ENCODE peak calls at places on chromosomes 4 and X, in five cellular contexts. Z, N, H, F and L are unnamed samples.

GRCh38 chrX:150324035-150324728 is 38.9 kb upstream of the MAMLD1 start:
- DNase-seq in F (no peak), Z (peak), N (no peak), H (peak), L (peak)

GRCh38 chrX:49172280-49172780 is 632 bp downstream of the PLP2 start:
- DNase-seq in Z (peak), F (peak), H (peak), N (peak), L (peak)

GRCh38 chrX:38220024-38220935 is at the start of gene SRPX:
- DNase-seq in N (no peak), Z (peak), H (peak), F (no peak), L (peak)

GRCh38 chr4:158163941-158164665 is 8.7 kb downstream of the GASK1B start:
- DNase-seq in Z (no peak), H (no peak), F (no peak), N (no peak), L (no peak)

GRCh38 chr4:52299120-52299519 is 248.0 kb downstream of the SPATA18 start:
- DNase-seq in F (no peak), H (peak), N (no peak), Z (no peak), L (no peak)

GRCh38 chrX:97039363-97040029 is 155.8 kb downstream of the RPA4 start:
- DNase-seq in F (no peak), H (no peak), N (no peak), Z (peak), L (peak)

GRCh38 chrX:40111868-40112267 is 14.1 kb upstream of the BCOR start:
- DNase-seq in N (no peak), F (no peak), Z (no peak), H (no peak), L (no peak)

GRCh38 chrX:18133605-18134004 is 87.1 kb downstream of the BEND2 start:
- DNase-seq in N (no peak), H (no peak), F (no peak), Z (no peak), L (no peak)

GRCh38 chr4:138919094-138919936 is 96.3 kb upstream of the NOCT start:
- DNase-seq in Z (peak), F (peak), H (peak), N (peak), L (peak)

GRCh38 chr4:103478210-103478609 is 241.6 kb downstream of the TACR3 start:
- DNase-seq in H (no peak), N (no peak), Z (no peak), F (no peak), L (no peak)

GRCh38 chrX:15570145-15570544 is 30.6 kb downstream of the ACE2 start:
- DNase-seq in F (no peak), N (no peak), Z (no peak), H (no peak), L (no peak)

GRCh38 chr4:170662250-170662649 is 572.5 kb upstream of the AADAT start:
- DNase-seq in N (no peak), F (no peak), H (no peak), Z (no peak), L (no peak)